ENCODE peak calls at places on chromosomes 16 and 17, in six cellular contexts. One of them, this sample, is unnamed.

GRCh38 chr17:40502716-40503115 is 1.3 kb upstream of the TNS4 start:
- DNase-seq in nephron progenitor cell: no peak
- DNase-seq in mesenchymal stem cell: no peak
- DNase-seq in amniotic stem cell: no peak
- DNase-seq in BJ: no peak
- DNase-seq in A549: no peak
- DNase-seq in this sample: no peak

GRCh38 chr17:56925088-56925487 is 11.2 kb upstream of the TRIM25 start:
- DNase-seq in nephron progenitor cell: no peak
- DNase-seq in mesenchymal stem cell: no peak
- DNase-seq in amniotic stem cell: no peak
- DNase-seq in BJ: no peak
- DNase-seq in A549: no peak
- DNase-seq in this sample: no peak

GRCh38 chr16:19890901-19891300 is 6.3 kb upstream of the GPRC5B start:
- DNase-seq in nephron progenitor cell: no peak
- DNase-seq in mesenchymal stem cell: no peak
- DNase-seq in amniotic stem cell: no peak
- DNase-seq in BJ: no peak
- DNase-seq in A549: no peak
- DNase-seq in this sample: no peak

GRCh38 chr16:2710021-2710710 is 9.9 kb downstream of the PRSS27 start:
- DNase-seq in nephron progenitor cell: no peak
- DNase-seq in mesenchymal stem cell: no peak
- DNase-seq in amniotic stem cell: no peak
- DNase-seq in BJ: no peak
- DNase-seq in A549: no peak
- DNase-seq in this sample: no peak

GRCh38 chr17:79406316-79406715 is 204.5 kb downstream of the RBFOX3 start:
- DNase-seq in nephron progenitor cell: no peak
- DNase-seq in mesenchymal stem cell: no peak
- DNase-seq in amniotic stem cell: no peak
- DNase-seq in BJ: no peak
- DNase-seq in A549: no peak
- DNase-seq in this sample: no peak

GRCh38 chr17:12613566-12613965 is 52.1 kb upstream of the MYOCD start:
- DNase-seq in nephron progenitor cell: no peak
- DNase-seq in mesenchymal stem cell: peak; percentile 42
- DNase-seq in amniotic stem cell: peak; percentile 21
- DNase-seq in BJ: no peak
- DNase-seq in A549: no peak
- DNase-seq in this sample: no peak

GRCh38 chr16:61936522-61936921 is 99.7 kb downstream of the CDH8 start:
- DNase-seq in nephron progenitor cell: peak; percentile 22
- DNase-seq in mesenchymal stem cell: no peak
- DNase-seq in amniotic stem cell: no peak
- DNase-seq in BJ: no peak
- DNase-seq in A549: no peak
- DNase-seq in this sample: no peak

GRCh38 chr16:84047626-84048025 is 5.0 kb upstream of the SLC38A8 start:
- DNase-seq in nephron progenitor cell: no peak
- DNase-seq in mesenchymal stem cell: no peak
- DNase-seq in amniotic stem cell: no peak
- DNase-seq in BJ: no peak
- DNase-seq in A549: no peak
- DNase-seq in this sample: no peak

GRCh38 chr17:70984873-70985272 is 815.5 kb downstream of the KCNJ2 start:
- DNase-seq in nephron progenitor cell: no peak
- DNase-seq in mesenchymal stem cell: no peak
- DNase-seq in amniotic stem cell: no peak
- DNase-seq in BJ: no peak
- DNase-seq in A549: no peak
- DNase-seq in this sample: no peak

GRCh38 chr16:10126686-10127085 is 55.5 kb downstream of the GRIN2A start:
- DNase-seq in nephron progenitor cell: no peak
- DNase-seq in mesenchymal stem cell: peak; percentile 66
- DNase-seq in amniotic stem cell: no peak
- DNase-seq in BJ: peak; percentile 37
- DNase-seq in A549: no peak
- DNase-seq in this sample: no peak

GRCh38 chr16:27326738-27327585 is 13.2 kb downstream of the IL4R start:
- DNase-seq in nephron progenitor cell: peak; percentile 36
- DNase-seq in mesenchymal stem cell: peak; percentile 99
- DNase-seq in amniotic stem cell: peak; percentile 79
- DNase-seq in BJ: peak; percentile 63
- DNase-seq in A549: peak; percentile 84
- DNase-seq in this sample: peak; percentile 89

GRCh38 chr16:83682858-83683235 is 124.9 kb upstream of the HSBP1 start:
- DNase-seq in nephron progenitor cell: no peak
- DNase-seq in mesenchymal stem cell: peak; percentile 27
- DNase-seq in amniotic stem cell: no peak
- DNase-seq in BJ: no peak
- DNase-seq in A549: no peak
- DNase-seq in this sample: no peak

GRCh38 chr17:40564195-40564882 is 933 bp downstream of the CCR7 start:
- DNase-seq in nephron progenitor cell: no peak
- DNase-seq in mesenchymal stem cell: no peak
- DNase-seq in amniotic stem cell: no peak
- DNase-seq in BJ: no peak
- DNase-seq in A549: no peak
- DNase-seq in this sample: no peak

GRCh38 chr17:1010086-1010450 is 13.1 kb downstream of the TIMM22 start:
- DNase-seq in nephron progenitor cell: no peak
- DNase-seq in mesenchymal stem cell: no peak
- DNase-seq in amniotic stem cell: no peak
- DNase-seq in BJ: no peak
- DNase-seq in A549: no peak
- DNase-seq in this sample: no peak

GRCh38 chr16:14284371-14284770 is 213.3 kb downstream of the MRTFB start:
- DNase-seq in nephron progenitor cell: no peak
- DNase-seq in mesenchymal stem cell: no peak
- DNase-seq in amniotic stem cell: no peak
- DNase-seq in BJ: no peak
- DNase-seq in A549: no peak
- DNase-seq in this sample: no peak

This sample was measured in AG09309.